ENCODE peak calls at places on chromosomes 6 and 20, in seven cellular contexts. U, Q, O, G, X, J and N are unnamed samples. For H3K4me1, the result is how much of the 10 kb centered on the place peaks cover.

GRCh38 chr20:63205896-63206295 is 10.0 kb downstream of the YTHDF1 start:
- DNase-seq in J (no peak), G (no peak), O (no peak), X (no peak), U (no peak), Q (no peak), N (no peak)

GRCh38 chr6:28586273-28586672 is 60.6 kb downstream of the GPX5 start:
- DNase-seq in X (no peak), Q (no peak), J (no peak), U (no peak), G (no peak), O (no peak), N (no peak)

GRCh38 chr20:32626859-32627636 is 41.9 kb upstream of the NOL4L start:
- DNase-seq in X (no peak), G (no peak), Q (peak), O (no peak), U (no peak), J (peak), N (peak)

GRCh38 chr6:36244641-36245280 is 25.1 kb upstream of the PNPLA1 start:
- DNase-seq in O (no peak), X (no peak), Q (no peak), G (peak), J (no peak), U (no peak), N (no peak)

GRCh38 chr6:131574686-131575085 is 1.7 kb downstream of the ARG1 start:
- DNase-seq in Q (no peak), X (no peak), U (no peak), G (no peak), O (no peak), J (no peak), N (no peak)

GRCh38 chr6:79635179-79635578 is 4.0 kb downstream of the SH3BGRL2 start:
- DNase-seq in U (no peak), Q (no peak), G (no peak), J (no peak), O (no peak), X (no peak), N (no peak)

GRCh38 chr6:26596579-26597388 is at the start of gene ABT1:
- DNase-seq in Q (peak), J (peak), U (peak), O (peak), X (peak), G (peak), N (peak)

GRCh38 chr6:65787787-65788186 is 80.8 kb upstream of the EYS start:
- DNase-seq in O (no peak), X (no peak), J (no peak), Q (no peak), G (no peak), U (no peak), N (no peak)

GRCh38 chr20:20461526-20461925 is 93.6 kb downstream of the INSM1 start:
- DNase-seq in O (no peak), G (no peak), X (no peak), Q (no peak), U (no peak), J (no peak), N (no peak)

GRCh38 chr6:6678185-6678671 is 89.7 kb downstream of the LY86 start:
- DNase-seq in U (no peak), G (no peak), Q (no peak), X (no peak), J (no peak), O (peak), N (no peak)

GRCh38 chr6:137487181-137487910 is 6.8 kb downstream of the OLIG3 start:
- DNase-seq in U (no peak), X (no peak), Q (no peak), O (no peak), J (no peak), G (peak), N (no peak)

GRCh38 chr6:28757429-28758045 is 166.2 kb downstream of the TRIM27 start:
- DNase-seq in U (no peak), X (peak), Q (no peak), G (no peak), O (no peak), J (no peak), N (no peak)

GRCh38 chr20:7693761-7694160 is 246.5 kb downstream of the HAO1 start:
- DNase-seq in Q (no peak), U (no peak), J (no peak), O (no peak), G (no peak), X (no peak), N (no peak)

GRCh38 chr20:63955281-63955845 is 853 bp downstream of the UCKL1 start:
- DNase-seq in J (no peak), O (no peak), Q (peak), X (no peak), U (no peak), G (peak), N (no peak)

GRCh38 chr20:17955302-17955701 is 13.3 kb downstream of the SNX5 start:
- DNase-seq in U (no peak), J (no peak), G (no peak), X (no peak), Q (no peak), O (no peak), N (no peak)
- H3K4me1 ChIP-seq in U (under half), J (half or more), G (under half), X (under half), Q (under half), O (under half), N (under half)

DNA sequence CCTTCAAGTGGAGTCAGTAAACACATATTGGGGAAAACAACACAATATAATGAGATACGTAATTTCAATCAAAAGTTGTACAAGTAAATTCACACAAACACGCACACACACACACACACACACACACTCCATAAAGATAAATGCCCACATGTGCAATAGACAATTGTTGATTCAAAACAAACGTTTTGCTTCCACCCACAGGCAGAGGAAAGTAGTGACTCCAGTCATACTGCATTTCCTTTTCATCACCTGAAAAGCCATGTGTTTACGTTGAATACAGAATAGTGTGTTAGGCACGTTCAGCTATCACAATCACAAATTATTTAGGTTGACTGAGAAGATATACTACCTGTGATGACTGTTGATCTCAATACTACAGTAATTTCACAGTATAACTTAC is 443.8 kb upstream of the MANEA start:
- DNase-seq in X (peak), Q (no peak), G (peak), J (no peak), U (no peak), O (no peak), N (no peak)
- H3K4me1 ChIP-seq in X (under half), Q (under half), G (under half), J (under half), U (under half), O (under half), N (under half)

GRCh38 chr20:25039697-25040437 is 18.1 kb downstream of the ACSS1 start:
- DNase-seq in G (no peak), Q (no peak), X (no peak), U (peak), O (peak), J (no peak), N (no peak)

GRCh38 chr20:25040438-25040831 is 17.5 kb downstream of the ACSS1 start:
- DNase-seq in G (no peak), U (peak), Q (no peak), O (peak), X (no peak), J (no peak), N (no peak)

GRCh38 chr20:25037288-25038102 is 20.4 kb downstream of the ACSS1 start:
- DNase-seq in U (no peak), G (no peak), O (no peak), J (no peak), X (no peak), Q (no peak), N (peak)

GRCh38 chr20:25038103-25038410 is 19.9 kb downstream of the ACSS1 start:
- DNase-seq in X (no peak), J (no peak), G (no peak), Q (no peak), U (no peak), O (no peak), N (no peak)

DNA sequence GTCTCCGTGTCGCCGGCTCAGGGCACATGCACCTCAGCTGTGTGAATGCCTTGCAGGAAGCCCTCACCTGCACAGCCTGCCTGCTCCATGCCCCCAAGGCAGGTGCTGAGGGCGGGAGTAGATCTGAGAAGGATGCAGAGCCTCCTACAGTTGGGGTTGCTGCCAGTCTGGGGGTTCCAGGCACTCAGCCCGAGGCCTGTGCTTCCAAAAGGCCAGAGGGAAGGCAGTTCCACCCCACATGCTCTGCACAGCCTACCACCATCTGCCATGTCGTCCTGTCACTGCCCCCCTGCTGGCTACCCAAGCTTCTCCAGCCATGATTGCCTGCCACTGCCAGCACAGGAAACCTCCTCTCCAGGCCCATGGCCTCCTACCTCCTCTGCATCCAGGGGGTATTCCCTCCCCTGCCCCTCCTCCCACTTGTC is 19.3 kb downstream of the ACSS1 start:
- DNase-seq in U (no peak), G (no peak), X (no peak), J (no peak), O (no peak), Q (no peak), N (no peak)
- H3K4me1 ChIP-seq in U (half or more), G (under half), X (under half), J (half or more), O (half or more), Q (half or more), N (half or more)

GRCh38 chr6:163460307-163460782 is 45.8 kb downstream of the QKI start:
- DNase-seq in U (no peak), G (peak), J (peak), O (no peak), Q (peak), X (peak), N (peak)
- H3K4me1 ChIP-seq in U (under half), G (under half), J (half or more), O (under half), Q (under half), X (under half), N (under half)